ENCODE peak calls at places on chromosomes 5 and 9, in nine cellular contexts. One of them, this sample, is unnamed.
A peak's percentile ranks its signal among the peaks of the same experiment; 100 is the strongest.

GRCh38 chr9:129008986-129009583 is 19.0 kb downstream of the SH3GLB2 start:
- DNase-seq in psoas muscle: no peak
- DNase-seq in CD8-positive, alpha-beta T cell: no peak
- DNase-seq in IMR-90: no peak
- DNase-seq in PC-9: no peak
- DNase-seq in BJ: no peak
- DNase-seq in CD14-positive monocyte: no peak
- DNase-seq in BE2C: no peak
- DNase-seq in foreskin fibroblast: no peak
- DNase-seq in this sample: no peak

GRCh38 chr9:130891699-130892502 is 4.7 kb downstream of the QRFP start:
- DNase-seq in psoas muscle: peak; percentile 28
- DNase-seq in CD8-positive, alpha-beta T cell: no peak
- DNase-seq in IMR-90: no peak
- DNase-seq in PC-9: no peak
- DNase-seq in BJ: no peak
- DNase-seq in CD14-positive monocyte: no peak
- DNase-seq in BE2C: peak; percentile 14
- DNase-seq in foreskin fibroblast: peak; percentile 53
- DNase-seq in this sample: no peak

GRCh38 chr9:21964925-21965385 is 29.2 kb downstream of the CDKN2A start:
- DNase-seq in psoas muscle: no peak
- DNase-seq in CD8-positive, alpha-beta T cell: peak; percentile 67
- DNase-seq in IMR-90: no peak
- DNase-seq in PC-9: no peak
- DNase-seq in BJ: no peak
- DNase-seq in CD14-positive monocyte: peak; percentile 64
- DNase-seq in BE2C: no peak
- DNase-seq in foreskin fibroblast: peak; percentile 65
- DNase-seq in this sample: no peak

GRCh38 chr5:20028506-20028905 is 40.5 kb upstream of the CDH18 start:
- DNase-seq in psoas muscle: no peak
- DNase-seq in CD8-positive, alpha-beta T cell: no peak
- DNase-seq in IMR-90: no peak
- DNase-seq in PC-9: no peak
- DNase-seq in BJ: no peak
- DNase-seq in CD14-positive monocyte: no peak
- DNase-seq in BE2C: no peak
- DNase-seq in foreskin fibroblast: peak; percentile 1
- DNase-seq in this sample: no peak

GRCh38 chr5:154309805-154310204 is 119.3 kb downstream of the GALNT10 start:
- DNase-seq in psoas muscle: no peak
- DNase-seq in CD8-positive, alpha-beta T cell: no peak
- DNase-seq in IMR-90: no peak
- DNase-seq in PC-9: peak; percentile 88
- DNase-seq in BJ: no peak
- DNase-seq in CD14-positive monocyte: no peak
- DNase-seq in BE2C: no peak
- DNase-seq in foreskin fibroblast: no peak
- DNase-seq in this sample: no peak

GRCh38 chr5:141272906-141273305 is 27.7 kb downstream of the PCDHB15 start:
- DNase-seq in psoas muscle: no peak
- DNase-seq in CD8-positive, alpha-beta T cell: no peak
- DNase-seq in IMR-90: no peak
- DNase-seq in PC-9: no peak
- DNase-seq in BJ: no peak
- DNase-seq in CD14-positive monocyte: no peak
- DNase-seq in BE2C: peak; percentile 42
- DNase-seq in foreskin fibroblast: no peak
- DNase-seq in this sample: no peak

GRCh38 chr9:121434946-121435345 is 64.7 kb downstream of the GGTA1 start:
- DNase-seq in psoas muscle: no peak
- DNase-seq in CD8-positive, alpha-beta T cell: no peak
- DNase-seq in IMR-90: peak; percentile 84
- DNase-seq in PC-9: no peak
- DNase-seq in BJ: no peak
- DNase-seq in CD14-positive monocyte: no peak
- DNase-seq in BE2C: no peak
- DNase-seq in foreskin fibroblast: peak; percentile 76
- DNase-seq in this sample: no peak

GRCh38 chr9:94806307-94806893 is 79.9 kb downstream of the AOPEP start:
- DNase-seq in psoas muscle: no peak
- DNase-seq in CD8-positive, alpha-beta T cell: no peak
- DNase-seq in IMR-90: no peak
- DNase-seq in PC-9: peak; percentile 80
- DNase-seq in BJ: no peak
- DNase-seq in CD14-positive monocyte: no peak
- DNase-seq in BE2C: no peak
- DNase-seq in foreskin fibroblast: no peak
- DNase-seq in this sample: peak; percentile 66

GRCh38 chr9:116494815-116495634 is 192.1 kb upstream of the TRIM32 start:
- DNase-seq in psoas muscle: no peak
- DNase-seq in CD8-positive, alpha-beta T cell: no peak
- DNase-seq in IMR-90: no peak
- DNase-seq in PC-9: no peak
- DNase-seq in BJ: no peak
- DNase-seq in CD14-positive monocyte: no peak
- DNase-seq in BE2C: peak; percentile 30
- DNase-seq in foreskin fibroblast: no peak
- DNase-seq in this sample: no peak

GRCh38 chr5:5145651-5146529 is 5.8 kb downstream of the ADAMTS16 start:
- DNase-seq in psoas muscle: no peak
- DNase-seq in CD8-positive, alpha-beta T cell: no peak
- DNase-seq in IMR-90: peak; percentile 33
- DNase-seq in PC-9: peak; percentile 99
- DNase-seq in BJ: peak; percentile 13
- DNase-seq in CD14-positive monocyte: no peak
- DNase-seq in BE2C: no peak
- DNase-seq in foreskin fibroblast: peak; percentile 2
- DNase-seq in this sample: no peak

GRCh38 chr5:96336351-96336985 is 96.6 kb downstream of the PCSK1 start:
- DNase-seq in psoas muscle: peak; percentile 21
- DNase-seq in CD8-positive, alpha-beta T cell: peak; percentile 57
- DNase-seq in IMR-90: peak; percentile 93
- DNase-seq in PC-9: peak; percentile 76
- DNase-seq in BJ: peak; percentile 53
- DNase-seq in CD14-positive monocyte: no peak
- DNase-seq in BE2C: peak; percentile 69
- DNase-seq in foreskin fibroblast: peak; percentile 92
- DNase-seq in this sample: peak; percentile 57

GRCh38 chr9:88651682-88652633 is 117.0 kb downstream of the NXNL2 start:
- DNase-seq in psoas muscle: peak; percentile 87
- DNase-seq in CD8-positive, alpha-beta T cell: no peak
- DNase-seq in IMR-90: peak; percentile 99
- DNase-seq in PC-9: no peak
- DNase-seq in BJ: peak; percentile 95
- DNase-seq in CD14-positive monocyte: no peak
- DNase-seq in BE2C: peak; percentile 65
- DNase-seq in foreskin fibroblast: peak; percentile 99
- DNase-seq in this sample: peak; percentile 76

GRCh38 chr5:158466196-158466595 is 607.3 kb upstream of the CLINT1 start:
- DNase-seq in psoas muscle: no peak
- DNase-seq in CD8-positive, alpha-beta T cell: no peak
- DNase-seq in IMR-90: no peak
- DNase-seq in PC-9: no peak
- DNase-seq in BJ: no peak
- DNase-seq in CD14-positive monocyte: peak; percentile 57
- DNase-seq in BE2C: no peak
- DNase-seq in foreskin fibroblast: no peak
- DNase-seq in this sample: no peak
- TF ChIP-seq CTCF in psoas muscle: no peak
- TF ChIP-seq CTCF in CD8-positive, alpha-beta T cell: no peak
- TF ChIP-seq CTCF in IMR-90: no peak
- TF ChIP-seq CTCF in PC-9: no peak
- TF ChIP-seq CTCF in BJ: no peak
- TF ChIP-seq CTCF in CD14-positive monocyte: no peak
- TF ChIP-seq CTCF in BE2C: no peak
- TF ChIP-seq CTCF in foreskin fibroblast: no peak
- TF ChIP-seq CTCF in this sample: no peak

DNA sequence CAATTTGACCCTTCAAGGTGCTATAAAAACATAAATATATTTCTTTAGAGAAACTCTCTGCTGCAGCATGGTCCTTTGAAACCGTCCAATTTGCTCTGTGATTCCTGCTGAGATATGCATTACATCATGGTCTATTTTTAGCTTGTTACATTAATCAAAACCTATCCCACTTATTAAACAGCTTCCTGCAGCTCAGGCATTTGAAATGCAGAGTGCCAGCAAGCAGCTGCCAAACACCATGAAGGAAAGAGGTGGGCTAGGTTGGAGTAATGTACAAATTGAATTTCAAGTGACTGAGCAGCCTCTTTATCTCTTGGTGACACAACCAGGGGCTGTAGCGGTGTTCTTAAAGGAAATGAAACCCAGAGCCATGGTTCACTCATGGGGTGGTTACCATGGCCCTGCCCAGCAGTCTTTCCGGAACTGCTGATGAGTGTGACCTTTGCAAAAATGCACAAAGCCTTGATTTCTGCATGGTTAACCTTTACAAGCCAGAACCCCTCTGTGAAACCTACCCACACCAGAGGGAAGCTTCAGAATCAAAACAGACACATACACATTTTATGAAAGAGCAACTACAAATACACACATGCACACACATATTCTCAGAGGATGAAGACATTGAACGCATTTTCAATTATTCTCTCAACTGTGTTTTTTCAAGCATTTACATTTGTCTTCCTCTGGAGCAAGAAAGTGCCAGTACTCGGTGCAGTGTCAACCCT is 155.8 kb upstream of the ZNF608 start:
- DNase-seq in psoas muscle: no peak
- DNase-seq in CD8-positive, alpha-beta T cell: no peak
- DNase-seq in IMR-90: peak; percentile 45
- DNase-seq in PC-9: no peak
- DNase-seq in BJ: peak; percentile 4
- DNase-seq in CD14-positive monocyte: peak; percentile 74
- DNase-seq in BE2C: peak; percentile 53
- DNase-seq in foreskin fibroblast: peak; percentile 43
- DNase-seq in this sample: no peak
- TF ChIP-seq CTCF in psoas muscle: no peak
- TF ChIP-seq CTCF in CD8-positive, alpha-beta T cell: no peak
- TF ChIP-seq CTCF in IMR-90: no peak
- TF ChIP-seq CTCF in PC-9: no peak
- TF ChIP-seq CTCF in BJ: no peak
- TF ChIP-seq CTCF in CD14-positive monocyte: no peak
- TF ChIP-seq CTCF in BE2C: no peak
- TF ChIP-seq CTCF in foreskin fibroblast: no peak
- TF ChIP-seq CTCF in this sample: no peak

GRCh38 chr9:81955625-81956024 is 12.3 kb downstream of the SPATA31D3 start:
- DNase-seq in psoas muscle: no peak
- DNase-seq in CD8-positive, alpha-beta T cell: no peak
- DNase-seq in IMR-90: no peak
- DNase-seq in PC-9: no peak
- DNase-seq in BJ: no peak
- DNase-seq in CD14-positive monocyte: no peak
- DNase-seq in BE2C: no peak
- DNase-seq in foreskin fibroblast: no peak
- DNase-seq in this sample: no peak
- TF ChIP-seq CTCF in psoas muscle: no peak
- TF ChIP-seq CTCF in CD8-positive, alpha-beta T cell: no peak
- TF ChIP-seq CTCF in IMR-90: no peak
- TF ChIP-seq CTCF in PC-9: no peak
- TF ChIP-seq CTCF in BJ: no peak
- TF ChIP-seq CTCF in CD14-positive monocyte: no peak
- TF ChIP-seq CTCF in BE2C: no peak
- TF ChIP-seq CTCF in foreskin fibroblast: no peak
- TF ChIP-seq CTCF in this sample: no peak

GRCh38 chr5:151219138-151219537 is 4.8 kb downstream of the CCDC69 start:
- DNase-seq in psoas muscle: no peak
- DNase-seq in CD8-positive, alpha-beta T cell: no peak
- DNase-seq in IMR-90: no peak
- DNase-seq in PC-9: no peak
- DNase-seq in BJ: no peak
- DNase-seq in CD14-positive monocyte: no peak
- DNase-seq in BE2C: no peak
- DNase-seq in foreskin fibroblast: no peak
- DNase-seq in this sample: no peak

GRCh38 chr5:151218177-151218576 is 5.7 kb downstream of the CCDC69 start:
- DNase-seq in psoas muscle: no peak
- DNase-seq in CD8-positive, alpha-beta T cell: no peak
- DNase-seq in IMR-90: no peak
- DNase-seq in PC-9: no peak
- DNase-seq in BJ: no peak
- DNase-seq in CD14-positive monocyte: no peak
- DNase-seq in BE2C: no peak
- DNase-seq in foreskin fibroblast: no peak
- DNase-seq in this sample: no peak

GRCh38 chr5:151221574-151221973 is 2.3 kb downstream of the CCDC69 start:
- DNase-seq in psoas muscle: no peak
- DNase-seq in CD8-positive, alpha-beta T cell: no peak
- DNase-seq in IMR-90: peak; percentile 55
- DNase-seq in PC-9: no peak
- DNase-seq in BJ: no peak
- DNase-seq in CD14-positive monocyte: no peak
- DNase-seq in BE2C: no peak
- DNase-seq in foreskin fibroblast: peak; percentile 55
- DNase-seq in this sample: no peak

GRCh38 chr5:151222054-151222768 is 1.7 kb downstream of the CCDC69 start:
- DNase-seq in psoas muscle: peak; percentile 33
- DNase-seq in CD8-positive, alpha-beta T cell: no peak
- DNase-seq in IMR-90: no peak
- DNase-seq in PC-9: no peak
- DNase-seq in BJ: no peak
- DNase-seq in CD14-positive monocyte: no peak
- DNase-seq in BE2C: no peak
- DNase-seq in foreskin fibroblast: no peak
- DNase-seq in this sample: no peak

GRCh38 chr5:151219789-151220188 is 4.1 kb downstream of the CCDC69 start:
- DNase-seq in psoas muscle: no peak
- DNase-seq in CD8-positive, alpha-beta T cell: no peak
- DNase-seq in IMR-90: no peak
- DNase-seq in PC-9: no peak
- DNase-seq in BJ: no peak
- DNase-seq in CD14-positive monocyte: no peak
- DNase-seq in BE2C: no peak
- DNase-seq in foreskin fibroblast: peak; percentile 31
- DNase-seq in this sample: no peak
- TF ChIP-seq CTCF in psoas muscle: no peak
- TF ChIP-seq CTCF in CD8-positive, alpha-beta T cell: no peak
- TF ChIP-seq CTCF in IMR-90: peak; percentile 19
- TF ChIP-seq CTCF in PC-9: no peak
- TF ChIP-seq CTCF in BJ: peak; percentile 14
- TF ChIP-seq CTCF in CD14-positive monocyte: peak; percentile 23
- TF ChIP-seq CTCF in BE2C: no peak
- TF ChIP-seq CTCF in foreskin fibroblast: peak; percentile 24
- TF ChIP-seq CTCF in this sample: peak; percentile 43

GRCh38 chr5:76544268-76544926 is 78.8 kb downstream of the F2RL2 start:
- DNase-seq in psoas muscle: no peak
- DNase-seq in CD8-positive, alpha-beta T cell: peak; percentile 63
- DNase-seq in IMR-90: peak; percentile 13
- DNase-seq in PC-9: no peak
- DNase-seq in BJ: no peak
- DNase-seq in CD14-positive monocyte: peak; percentile 52
- DNase-seq in BE2C: no peak
- DNase-seq in foreskin fibroblast: peak; percentile 25
- DNase-seq in this sample: peak; percentile 10
- TF ChIP-seq CTCF in psoas muscle: no peak
- TF ChIP-seq CTCF in CD8-positive, alpha-beta T cell: peak; percentile 66
- TF ChIP-seq CTCF in IMR-90: peak; percentile 27
- TF ChIP-seq CTCF in PC-9: peak; percentile 64
- TF ChIP-seq CTCF in BJ: no peak
- TF ChIP-seq CTCF in CD14-positive monocyte: peak; percentile 68
- TF ChIP-seq CTCF in BE2C: peak; percentile 30
- TF ChIP-seq CTCF in foreskin fibroblast: no peak
- TF ChIP-seq CTCF in this sample: peak; percentile 80

GRCh38 chr5:109589983-109590382 is 99.7 kb upstream of the MAN2A1 start:
- DNase-seq in psoas muscle: no peak
- DNase-seq in CD8-positive, alpha-beta T cell: no peak
- DNase-seq in IMR-90: no peak
- DNase-seq in PC-9: no peak
- DNase-seq in BJ: no peak
- DNase-seq in CD14-positive monocyte: no peak
- DNase-seq in BE2C: no peak
- DNase-seq in foreskin fibroblast: no peak
- DNase-seq in this sample: no peak
- TF ChIP-seq CTCF in psoas muscle: no peak
- TF ChIP-seq CTCF in CD8-positive, alpha-beta T cell: no peak
- TF ChIP-seq CTCF in IMR-90: no peak
- TF ChIP-seq CTCF in PC-9: no peak
- TF ChIP-seq CTCF in BJ: no peak
- TF ChIP-seq CTCF in CD14-positive monocyte: no peak
- TF ChIP-seq CTCF in BE2C: no peak
- TF ChIP-seq CTCF in foreskin fibroblast: no peak
- TF ChIP-seq CTCF in this sample: no peak

This sample was measured in epithelial cell of proximal tubule.